ENCODE peak calls at places on chromosomes 3 and 15, in five cellular contexts. D, E, Q, L and Z are unnamed samples.
A peak's percentile ranks its signal among the peaks of the same experiment; 100 is the strongest.

GRCh38 chr15:96332854-96333193 is 2.3 kb downstream of the NR2F2 start:
- DNase-seq in E (no peak), D (no peak), Q (no peak), L (no peak), Z (no peak)

GRCh38 chr3:129003578-129004112 is 2.5 kb downstream of the EFCC1 start:
- DNase-seq in D (no peak), L (no peak), Q (peak; percentile 23), E (no peak), Z (no peak)

GRCh38 chr15:101651753-101652097 is 456 bp downstream of the TM2D3 start:
- DNase-seq in L (no peak), E (no peak), Q (peak; percentile 21), D (no peak), Z (no peak)

GRCh38 chr3:141275973-141276372 is 44.3 kb downstream of the PXYLP1 start:
- DNase-seq in Q (peak; percentile 86), L (no peak), D (peak; percentile 72), E (no peak), Z (no peak)

GRCh38 chr15:38538328-38539007 is 26.1 kb downstream of the RASGRP1 start:
- DNase-seq in Q (no peak), L (no peak), D (no peak), E (no peak), Z (no peak)

GRCh38 chr3:156648086-156648485 is 26.3 kb upstream of the TIPARP start:
- DNase-seq in E (no peak), Q (no peak), L (no peak), D (peak; percentile 75), Z (no peak)

GRCh38 chr3:2810723-2811122 is 299.5 kb downstream of the IL5RA start:
- DNase-seq in Q (no peak), D (no peak), L (no peak), E (no peak), Z (no peak)

GRCh38 chr15:98518823-98519561 is 129.3 kb upstream of the IGF1R start:
- DNase-seq in E (peak; percentile 59), D (peak; percentile 76), Q (peak; percentile 67), L (no peak), Z (peak; percentile 34)

GRCh38 chr3:174355505-174355904 is 503.6 kb upstream of the NAALADL2 start:
- DNase-seq in L (no peak), E (no peak), Q (no peak), D (peak; percentile 28), Z (no peak)

GRCh38 chr3:58234516-58234931 is 3.1 kb upstream of the ABHD6 start:
- DNase-seq in L (no peak), Q (peak; percentile 52), D (peak; percentile 67), E (no peak), Z (no peak)

GRCh38 chr3:9204253-9205005 is 45.0 kb downstream of the SRGAP3 start:
- DNase-seq in E (no peak), D (no peak), L (no peak), Q (peak; percentile 67), Z (peak; percentile 51)

GRCh38 chr3:149670742-149671492 is 13.1 kb upstream of the WWTR1 start:
- DNase-seq in Q (peak; percentile 47), D (no peak), E (no peak), L (no peak), Z (no peak)

GRCh38 chr15:73756947-73757513 is 3.9 kb upstream of the INSYN1 start:
- DNase-seq in L (no peak), D (no peak), E (no peak), Q (no peak), Z (no peak)

GRCh38 chr3:23728651-23729117 is 77.1 kb upstream of the UBE2E1 start:
- DNase-seq in L (no peak), Q (no peak), E (no peak), D (peak; percentile 72), Z (no peak)

GRCh38 chr15:74793135-74794028 is 11.5 kb downstream of the CSK start:
- DNase-seq in L (no peak), D (no peak), Q (no peak), E (no peak), Z (no peak)

GRCh38 chr3:184648726-184649125 is 63.1 kb downstream of the MAGEF1 start:
- DNase-seq in L (no peak), E (no peak), Q (no peak), D (no peak), Z (no peak)

GRCh38 chr3:30368978-30369377 is 237.4 kb upstream of the TGFBR2 start:
- DNase-seq in E (no peak), D (peak; percentile 73), Q (no peak), L (no peak), Z (no peak)

GRCh38 chr3:58640700-58641372 is 25.7 kb downstream of the FAM3D start:
- DNase-seq in Q (peak; percentile 56), L (no peak), D (peak; percentile 74), E (peak; percentile 64), Z (peak; percentile 10)

GRCh38 chr15:67296684-67297083 is 42.1 kb downstream of the IQCH start:
- DNase-seq in L (no peak), E (no peak), D (no peak), Q (no peak), Z (no peak)

GRCh38 chr3:51955893-51956770 is 951 bp downstream of the GPR62 start:
- DNase-seq in L (no peak), Q (no peak), E (peak; percentile 50), D (no peak), Z (peak; percentile 79)

GRCh38 chr3:171320721-171321120 is 139.5 kb downstream of the TNIK start:
- DNase-seq in Q (no peak), D (peak; percentile 40), E (peak; percentile 58), L (no peak), Z (no peak)

GRCh38 chr3:66675383-66675782 is 174.6 kb upstream of the LRIG1 start:
- DNase-seq in E (no peak), Q (no peak), D (peak; percentile 74), L (no peak), Z (no peak)

GRCh38 chr15:25268166-25268565 is 170.7 kb downstream of the UBE3A start:
- DNase-seq in D (no peak), L (no peak), E (no peak), Q (peak; percentile 5), Z (no peak)

GRCh38 chr3:27345493-27345892 is 23.7 kb downstream of the NEK10 start:
- DNase-seq in E (no peak), L (no peak), Q (no peak), D (no peak), Z (no peak)

GRCh38 chr15:70127288-70127746 is 29.6 kb upstream of the TLE3 start:
- DNase-seq in Q (peak; percentile 87), D (no peak), E (peak; percentile 58), L (no peak), Z (peak; percentile 52)

GRCh38 chr15:69475769-69476358 is 23.2 kb downstream of the RPLP1 start:
- DNase-seq in D (peak; percentile 63), Q (peak; percentile 33), E (peak; percentile 73), L (no peak), Z (peak; percentile 85)

GRCh38 chr3:183541235-183541655 is 14.3 kb downstream of the KLHL6 start:
- DNase-seq in L (no peak), Q (no peak), D (no peak), E (no peak), Z (no peak)

GRCh38 chr15:43103939-43104338 is 1.9 kb downstream of the UBR1 start:
- DNase-seq in E (no peak), Q (no peak), D (no peak), L (no peak), Z (no peak)
- H3K27ac ChIP-seq in E (no peak overlapping the region), Q (no peak overlapping the region), D (no peak overlapping the region), L (peak overlapping the region; percentile 14), Z (no peak overlapping the region)

DNA sequence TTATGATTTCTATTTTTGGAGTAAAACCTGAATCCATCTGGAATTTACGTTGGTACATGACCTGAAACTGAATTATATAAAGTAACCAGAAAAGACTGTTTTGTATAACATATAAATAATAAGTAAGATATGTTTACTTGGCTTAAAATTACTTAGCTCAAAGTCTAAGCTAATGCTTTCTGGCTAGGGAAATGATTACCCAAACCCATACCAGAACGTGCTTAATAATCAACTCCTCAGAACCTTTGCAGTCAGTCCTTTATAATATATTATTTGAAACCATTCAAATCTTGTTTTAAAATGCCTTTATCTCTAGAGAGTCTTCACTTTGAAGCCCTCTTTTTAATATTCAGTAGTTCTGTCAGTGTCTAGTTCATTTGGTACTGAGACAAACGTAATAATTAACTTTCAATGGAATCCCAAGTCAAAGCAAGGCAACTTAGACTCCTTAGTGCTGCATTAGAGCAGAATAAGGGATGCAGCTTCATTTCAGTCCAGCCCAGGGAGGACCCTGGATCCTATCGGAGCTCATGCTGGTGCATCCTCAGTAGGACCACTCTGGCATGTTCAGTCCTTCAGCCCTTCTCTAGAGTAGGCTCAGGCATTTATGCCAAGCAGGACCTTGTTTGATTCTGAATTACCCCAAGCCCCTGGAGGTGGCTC is 81.6 kb downstream of the MME start:
- DNase-seq in L (no peak), E (no peak), D (no peak), Q (no peak), Z (no peak)
- H3K27ac ChIP-seq in L (no peak overlapping the region), E (no peak overlapping the region), D (no peak overlapping the region), Q (no peak overlapping the region), Z (no peak overlapping the region)

GRCh38 chr15:76251717-76252116 is 59.6 kb downstream of the ETFA start:
- DNase-seq in Q (no peak), D (no peak), L (no peak), E (no peak), Z (no peak)
- H3K27ac ChIP-seq in Q (no peak overlapping the region), D (no peak overlapping the region), L (no peak overlapping the region), E (no peak overlapping the region), Z (no peak overlapping the region)

DNA sequence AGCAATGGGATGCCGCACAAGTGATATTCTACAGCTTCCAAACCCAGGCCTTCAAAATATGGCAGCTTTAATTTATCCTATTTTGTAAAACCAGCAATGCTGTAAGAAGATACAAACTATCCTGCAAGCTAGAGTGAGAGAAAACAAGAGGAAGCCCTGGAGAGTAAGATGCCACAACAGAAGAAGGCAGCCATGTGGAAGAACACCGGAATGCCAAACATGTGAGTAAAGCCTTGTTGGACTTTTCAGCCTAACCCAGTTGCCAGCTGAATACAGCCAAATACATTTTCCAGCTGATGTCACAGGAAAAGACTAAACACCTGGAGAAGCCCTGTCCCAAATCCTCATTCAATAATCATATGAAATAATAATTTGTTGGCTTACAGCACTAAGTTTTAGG is 1115.1 kb upstream of the CADM2 start:
- DNase-seq in L (no peak), Q (no peak), E (no peak), D (no peak), Z (no peak)
- H3K27ac ChIP-seq in L (no peak overlapping the region), Q (no peak overlapping the region), E (no peak overlapping the region), D (no peak overlapping the region), Z (no peak overlapping the region)

GRCh38 chr3:43871627-43872245 is 181.0 kb downstream of the ABHD5 start:
- DNase-seq in Q (no peak), D (no peak), L (no peak), E (no peak), Z (no peak)

GRCh38 chr3:43867673-43868072 is 176.9 kb downstream of the ABHD5 start:
- DNase-seq in D (peak; percentile 66), E (no peak), L (no peak), Q (no peak), Z (no peak)

GRCh38 chr3:43870110-43870509 is 179.4 kb downstream of the ABHD5 start:
- DNase-seq in D (peak; percentile 69), L (no peak), E (no peak), Q (no peak), Z (peak; percentile 46)

GRCh38 chr3:43870844-43871626 is 180.3 kb downstream of the ABHD5 start:
- DNase-seq in L (no peak), Q (no peak), E (no peak), D (no peak), Z (no peak)

GRCh38 chr3:43869491-43869890 is 178.8 kb downstream of the ABHD5 start:
- DNase-seq in E (no peak), D (no peak), L (no peak), Q (no peak), Z (no peak)
- H3K27ac ChIP-seq in E (no peak overlapping the region), D (peak overlapping the region; percentile 25), L (no peak overlapping the region), Q (no peak overlapping the region), Z (peak overlapping the region; percentile 83)